ENCODE peak calls at places on chromosome 17, in eight cellular contexts. One of them, this sample, is unnamed. For H3K9me2 and H3K9me3, the result is how much of the 10 kb centered on the place peaks cover.

GRCh38 chr17:6110088-6110487 is 39.9 kb downstream of the WSCD1 start:
- DNase-seq in GM23248: no peak
- DNase-seq in MM.1S: no peak
- DNase-seq in hepatocyte: no peak
- DNase-seq in OCI-LY7: no peak
- DNase-seq in HCT116: no peak
- DNase-seq in PC-3: peak
- DNase-seq in Karpas-422: no peak
- DNase-seq in this sample: no peak

GRCh38 chr17:77491921-77492445 is 351.2 kb downstream of the SEC14L1 start:
- DNase-seq in GM23248: no peak
- DNase-seq in MM.1S: peak
- DNase-seq in hepatocyte: no peak
- DNase-seq in OCI-LY7: peak
- DNase-seq in HCT116: no peak
- DNase-seq in PC-3: no peak
- DNase-seq in Karpas-422: peak
- DNase-seq in this sample: no peak

GRCh38 chr17:32834104-32834503 is 42.8 kb downstream of the MYO1D start:
- DNase-seq in GM23248: no peak
- DNase-seq in MM.1S: no peak
- DNase-seq in hepatocyte: no peak
- DNase-seq in OCI-LY7: no peak
- DNase-seq in HCT116: no peak
- DNase-seq in PC-3: no peak
- DNase-seq in Karpas-422: no peak
- DNase-seq in this sample: no peak

GRCh38 chr17:28953444-28954118 is 2.3 kb upstream of the PHF12 start:
- DNase-seq in GM23248: peak
- DNase-seq in MM.1S: peak
- DNase-seq in hepatocyte: peak
- DNase-seq in OCI-LY7: peak
- DNase-seq in HCT116: peak
- DNase-seq in PC-3: peak
- DNase-seq in Karpas-422: peak
- DNase-seq in this sample: no peak

GRCh38 chr17:55852734-55853133 is 101.9 kb downstream of the PCTP start:
- DNase-seq in GM23248: no peak
- DNase-seq in MM.1S: peak
- DNase-seq in hepatocyte: no peak
- DNase-seq in OCI-LY7: peak
- DNase-seq in HCT116: no peak
- DNase-seq in PC-3: no peak
- DNase-seq in Karpas-422: peak
- DNase-seq in this sample: no peak

GRCh38 chr17:2847601-2848255 is 51.5 kb downstream of the RAP1GAP2 start:
- DNase-seq in GM23248: no peak
- DNase-seq in MM.1S: no peak
- DNase-seq in hepatocyte: no peak
- DNase-seq in OCI-LY7: peak
- DNase-seq in HCT116: no peak
- DNase-seq in PC-3: no peak
- DNase-seq in Karpas-422: peak
- DNase-seq in this sample: no peak

GRCh38 chr17:4738136-4739121 is 1.2 kb upstream of the ZMYND15 start:
- DNase-seq in GM23248: no peak
- DNase-seq in MM.1S: peak
- DNase-seq in hepatocyte: peak
- DNase-seq in OCI-LY7: no peak
- DNase-seq in HCT116: no peak
- DNase-seq in PC-3: peak
- DNase-seq in Karpas-422: peak
- DNase-seq in this sample: peak

GRCh38 chr17:72614871-72615626 is 477.4 kb downstream of the SLC39A11 start:
- DNase-seq in GM23248: no peak
- DNase-seq in MM.1S: no peak
- DNase-seq in hepatocyte: peak
- DNase-seq in OCI-LY7: no peak
- DNase-seq in HCT116: peak
- DNase-seq in PC-3: peak
- DNase-seq in Karpas-422: no peak
- DNase-seq in this sample: no peak

GRCh38 chr17:77322534-77323412 is 182.0 kb downstream of the SEC14L1 start:
- DNase-seq in GM23248: peak
- DNase-seq in MM.1S: no peak
- DNase-seq in hepatocyte: peak
- DNase-seq in OCI-LY7: peak
- DNase-seq in HCT116: peak
- DNase-seq in PC-3: peak
- DNase-seq in Karpas-422: peak
- DNase-seq in this sample: peak

GRCh38 chr17:47776330-47777197 is 43.5 kb downstream of the TBX21 start:
- DNase-seq in GM23248: peak
- DNase-seq in MM.1S: peak
- DNase-seq in hepatocyte: peak
- DNase-seq in OCI-LY7: peak
- DNase-seq in HCT116: peak
- DNase-seq in PC-3: peak
- DNase-seq in Karpas-422: peak
- DNase-seq in this sample: peak

GRCh38 chr17:28725660-28726395 is at the start of gene TLCD1:
- DNase-seq in GM23248: peak
- DNase-seq in MM.1S: peak
- DNase-seq in hepatocyte: peak
- DNase-seq in OCI-LY7: peak
- DNase-seq in HCT116: no peak
- DNase-seq in PC-3: peak
- DNase-seq in Karpas-422: peak
- DNase-seq in this sample: peak

GRCh38 chr17:26792486-26792885 is 501.4 kb upstream of the WSB1 start:
- DNase-seq in GM23248: peak
- DNase-seq in MM.1S: no peak
- DNase-seq in hepatocyte: no peak
- DNase-seq in OCI-LY7: no peak
- DNase-seq in HCT116: no peak
- DNase-seq in PC-3: no peak
- DNase-seq in Karpas-422: no peak
- DNase-seq in this sample: no peak

GRCh38 chr17:33474789-33475188 is 181.7 kb upstream of the ASIC2 start:
- DNase-seq in GM23248: no peak
- DNase-seq in MM.1S: no peak
- DNase-seq in hepatocyte: no peak
- DNase-seq in OCI-LY7: no peak
- DNase-seq in HCT116: no peak
- DNase-seq in PC-3: no peak
- DNase-seq in Karpas-422: no peak
- DNase-seq in this sample: no peak

GRCh38 chr17:9473716-9474115 is 101.9 kb downstream of the STX8 start:
- DNase-seq in GM23248: peak
- DNase-seq in MM.1S: no peak
- DNase-seq in hepatocyte: no peak
- DNase-seq in OCI-LY7: no peak
- DNase-seq in HCT116: no peak
- DNase-seq in PC-3: no peak
- DNase-seq in Karpas-422: no peak
- DNase-seq in this sample: no peak

GRCh38 chr17:4771519-4772234 is at the start of gene TM4SF5:
- DNase-seq in GM23248: no peak
- DNase-seq in MM.1S: no peak
- DNase-seq in hepatocyte: peak
- DNase-seq in OCI-LY7: no peak
- DNase-seq in HCT116: no peak
- DNase-seq in PC-3: peak
- DNase-seq in Karpas-422: no peak
- DNase-seq in this sample: peak

GRCh38 chr17:73474370-73474988 is 162.7 kb upstream of the CDC42EP4 start:
- DNase-seq in GM23248: peak
- DNase-seq in MM.1S: no peak
- DNase-seq in hepatocyte: peak
- DNase-seq in OCI-LY7: no peak
- DNase-seq in HCT116: peak
- DNase-seq in PC-3: peak
- DNase-seq in Karpas-422: no peak
- DNase-seq in this sample: peak

GRCh38 chr17:79415365-79415764 is 195.5 kb downstream of the RBFOX3 start:
- DNase-seq in GM23248: no peak
- DNase-seq in MM.1S: no peak
- DNase-seq in hepatocyte: no peak
- DNase-seq in OCI-LY7: no peak
- DNase-seq in HCT116: no peak
- DNase-seq in PC-3: no peak
- DNase-seq in Karpas-422: no peak
- DNase-seq in this sample: no peak
- H3K9me2 ChIP-seq in GM23248: under half
- H3K9me2 ChIP-seq in MM.1S: under half
- H3K9me2 ChIP-seq in hepatocyte: under half
- H3K9me2 ChIP-seq in OCI-LY7: under half
- H3K9me2 ChIP-seq in HCT116: under half
- H3K9me2 ChIP-seq in PC-3: under half
- H3K9me2 ChIP-seq in Karpas-422: under half
- H3K9me2 ChIP-seq in this sample: under half

GRCh38 chr17:63423251-63423950 is 22.7 kb downstream of the CYB561 start:
- DNase-seq in GM23248: no peak
- DNase-seq in MM.1S: no peak
- DNase-seq in hepatocyte: no peak
- DNase-seq in OCI-LY7: no peak
- DNase-seq in HCT116: no peak
- DNase-seq in PC-3: no peak
- DNase-seq in Karpas-422: no peak
- DNase-seq in this sample: no peak

GRCh38 chr17:63426041-63426916 is 19.8 kb downstream of the CYB561 start:
- DNase-seq in GM23248: no peak
- DNase-seq in MM.1S: no peak
- DNase-seq in hepatocyte: no peak
- DNase-seq in OCI-LY7: no peak
- DNase-seq in HCT116: no peak
- DNase-seq in PC-3: no peak
- DNase-seq in Karpas-422: no peak
- DNase-seq in this sample: no peak

GRCh38 chr17:63421681-63422645 is 24.1 kb downstream of the CYB561 start:
- DNase-seq in GM23248: no peak
- DNase-seq in MM.1S: no peak
- DNase-seq in hepatocyte: no peak
- DNase-seq in OCI-LY7: no peak
- DNase-seq in HCT116: no peak
- DNase-seq in PC-3: no peak
- DNase-seq in Karpas-422: no peak
- DNase-seq in this sample: no peak

GRCh38 chr17:63425478-63425877 is 20.6 kb downstream of the CYB561 start:
- DNase-seq in GM23248: peak
- DNase-seq in MM.1S: peak
- DNase-seq in hepatocyte: peak
- DNase-seq in OCI-LY7: peak
- DNase-seq in HCT116: peak
- DNase-seq in PC-3: peak
- DNase-seq in Karpas-422: peak
- DNase-seq in this sample: peak

GRCh38 chr17:63423963-63424362 is 22.1 kb downstream of the CYB561 start:
- DNase-seq in GM23248: no peak
- DNase-seq in MM.1S: no peak
- DNase-seq in hepatocyte: no peak
- DNase-seq in OCI-LY7: no peak
- DNase-seq in HCT116: no peak
- DNase-seq in PC-3: no peak
- DNase-seq in Karpas-422: no peak
- DNase-seq in this sample: no peak
- H3K4me2 ChIP-seq in GM23248: no peak
- H3K4me2 ChIP-seq in MM.1S: no peak
- H3K4me2 ChIP-seq in hepatocyte: no peak
- H3K4me2 ChIP-seq in OCI-LY7: no peak
- H3K4me2 ChIP-seq in HCT116: no peak
- H3K4me2 ChIP-seq in PC-3: no peak
- H3K4me2 ChIP-seq in Karpas-422: no peak
- H3K4me2 ChIP-seq in this sample: no peak

GRCh38 chr17:39820987-39821386 is 43.1 kb downstream of the IKZF3 start:
- DNase-seq in GM23248: no peak
- DNase-seq in MM.1S: no peak
- DNase-seq in hepatocyte: no peak
- DNase-seq in OCI-LY7: no peak
- DNase-seq in HCT116: no peak
- DNase-seq in PC-3: no peak
- DNase-seq in Karpas-422: no peak
- DNase-seq in this sample: no peak

GRCh38 chr17:39818282-39819000 is 45.7 kb downstream of the IKZF3 start:
- DNase-seq in GM23248: no peak
- DNase-seq in MM.1S: peak
- DNase-seq in hepatocyte: no peak
- DNase-seq in OCI-LY7: no peak
- DNase-seq in HCT116: no peak
- DNase-seq in PC-3: no peak
- DNase-seq in Karpas-422: no peak
- DNase-seq in this sample: no peak

GRCh38 chr17:39820541-39820940 is 43.6 kb downstream of the IKZF3 start:
- DNase-seq in GM23248: no peak
- DNase-seq in MM.1S: peak
- DNase-seq in hepatocyte: no peak
- DNase-seq in OCI-LY7: no peak
- DNase-seq in HCT116: no peak
- DNase-seq in PC-3: no peak
- DNase-seq in Karpas-422: no peak
- DNase-seq in this sample: no peak

GRCh38 chr17:39823407-39824054 is 40.6 kb downstream of the IKZF3 start:
- DNase-seq in GM23248: no peak
- DNase-seq in MM.1S: no peak
- DNase-seq in hepatocyte: no peak
- DNase-seq in OCI-LY7: peak
- DNase-seq in HCT116: no peak
- DNase-seq in PC-3: no peak
- DNase-seq in Karpas-422: peak
- DNase-seq in this sample: no peak

GRCh38 chr17:39822051-39822450 is 42.1 kb downstream of the IKZF3 start:
- DNase-seq in GM23248: no peak
- DNase-seq in MM.1S: no peak
- DNase-seq in hepatocyte: no peak
- DNase-seq in OCI-LY7: no peak
- DNase-seq in HCT116: no peak
- DNase-seq in PC-3: no peak
- DNase-seq in Karpas-422: peak
- DNase-seq in this sample: no peak
- H3K9me3 ChIP-seq in GM23248: under half
- H3K9me3 ChIP-seq in MM.1S: under half
- H3K9me3 ChIP-seq in hepatocyte: under half
- H3K9me3 ChIP-seq in OCI-LY7: under half
- H3K9me3 ChIP-seq in HCT116: under half
- H3K9me3 ChIP-seq in PC-3: under half
- H3K9me3 ChIP-seq in Karpas-422: under half
- H3K9me3 ChIP-seq in this sample: under half

DNA sequence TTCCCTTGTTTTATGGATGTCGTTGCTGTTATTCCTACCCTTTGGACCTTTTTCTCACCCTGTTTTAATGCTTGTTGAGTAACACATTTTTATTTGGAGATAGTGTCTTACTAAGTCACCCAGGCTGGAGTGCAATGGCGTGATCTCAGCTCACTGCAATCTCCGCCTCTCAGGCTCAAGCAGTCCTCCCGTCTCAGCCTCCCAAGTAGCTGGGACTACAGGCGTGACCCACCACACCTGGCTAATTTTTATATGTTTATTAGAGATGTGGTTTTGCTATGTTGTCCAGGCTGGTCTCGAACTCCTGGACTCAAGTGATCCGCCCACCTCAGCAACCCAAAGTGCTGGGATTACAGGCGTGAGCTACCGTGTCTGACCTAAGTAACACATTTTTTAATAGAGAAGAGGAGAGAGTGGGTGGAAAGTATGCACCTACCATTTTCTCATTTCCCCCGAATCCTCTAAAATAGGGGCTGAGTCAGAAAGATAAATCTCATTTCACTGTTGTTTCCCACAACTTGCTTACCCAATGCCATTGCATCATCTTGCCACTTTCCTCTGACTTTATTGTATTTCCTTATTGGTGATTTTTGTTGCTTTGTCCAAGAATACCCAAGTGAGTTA is 7.0 kb downstream of the DHX40 start:
- DNase-seq in GM23248: peak
- DNase-seq in MM.1S: no peak
- DNase-seq in hepatocyte: no peak
- DNase-seq in OCI-LY7: no peak
- DNase-seq in HCT116: no peak
- DNase-seq in PC-3: no peak
- DNase-seq in Karpas-422: no peak
- DNase-seq in this sample: no peak
- H3K9me2 ChIP-seq in GM23248: under half
- H3K9me2 ChIP-seq in MM.1S: under half
- H3K9me2 ChIP-seq in hepatocyte: under half
- H3K9me2 ChIP-seq in OCI-LY7: under half
- H3K9me2 ChIP-seq in HCT116: under half
- H3K9me2 ChIP-seq in PC-3: under half
- H3K9me2 ChIP-seq in Karpas-422: under half
- H3K9me2 ChIP-seq in this sample: under half